ENCODE peak calls at places on chromosomes 16 and 17, in seven cellular contexts. T is IMR-90, J is endothelial cell of umbilical vein, D is H1, R is K562, B is GM12878, M is HepG2. E is an unnamed sample.

GRCh38 chr17:44005865-44006580 is 1.6 kb downstream of the NAGS start:
- DNase-seq in T (no peak), J (peak; percentile 48), D (peak; percentile 83), R (no peak), B (no peak), M (no peak), E (no peak)

GRCh38 chr17:58200024-58200633 is 7.6 kb downstream of the EPX start:
- DNase-seq in T (peak; percentile 36), J (peak; percentile 43), D (peak; percentile 89), R (peak; percentile 63), B (no peak), M (peak; percentile 52), E (peak; percentile 63)

GRCh38 chr16:11914759-11915643 is 755 bp downstream of the GSPT1 start:
- DNase-seq in T (peak; percentile 28), J (peak; percentile 11), D (peak; percentile 54), R (peak; percentile 77), B (no peak), M (no peak), E (no peak)

GRCh38 chr17:6392609-6393367 is 42.1 kb downstream of the AIPL1 start:
- DNase-seq in T (no peak), J (no peak), D (no peak), R (no peak), B (no peak), M (peak; percentile 94), E (no peak)

GRCh38 chr16:81214745-81215166 is 23.7 kb upstream of the BCO1 start:
- DNase-seq in T (peak; percentile 15), J (peak; percentile 10), D (peak; percentile 62), R (peak; percentile 47), B (no peak), M (peak; percentile 48), E (peak; percentile 37)

GRCh38 chr16:67301080-67301757 is 21.9 kb downstream of the PLEKHG4 start:
- DNase-seq in T (no peak), J (no peak), D (no peak), R (no peak), B (no peak), M (no peak), E (no peak)

GRCh38 chr16:50479771-50480170 is 68.4 kb upstream of the NKD1 start:
- DNase-seq in T (no peak), J (no peak), D (no peak), R (no peak), B (no peak), M (no peak), E (no peak)

GRCh38 chr17:40526668-40527067 is 25.2 kb upstream of the TNS4 start:
- DNase-seq in T (no peak), J (no peak), D (no peak), R (no peak), B (no peak), M (no peak), E (no peak)

GRCh38 chr16:66970775-66971725 is 10.0 kb downstream of the CES3 start:
- DNase-seq in T (peak; percentile 80), J (no peak), D (no peak), R (peak; percentile 44), B (no peak), M (no peak), E (no peak)

GRCh38 chr16:17420821-17421220 is 49.9 kb downstream of the XYLT1 start:
- DNase-seq in T (peak; percentile 39), J (no peak), D (no peak), R (no peak), B (no peak), M (no peak), E (no peak)

GRCh38 chr16:17424771-17425170 is 46.0 kb downstream of the XYLT1 start:
- DNase-seq in T (no peak), J (no peak), D (no peak), R (no peak), B (no peak), M (no peak), E (no peak)

GRCh38 chr16:17426451-17426850 is 44.3 kb downstream of the XYLT1 start:
- DNase-seq in T (no peak), J (no peak), D (no peak), R (no peak), B (no peak), M (no peak), E (no peak)

GRCh38 chr16:17419266-17419665 is 51.5 kb downstream of the XYLT1 start:
- DNase-seq in T (no peak), J (no peak), D (no peak), R (no peak), B (no peak), M (no peak), E (no peak)

DNA sequence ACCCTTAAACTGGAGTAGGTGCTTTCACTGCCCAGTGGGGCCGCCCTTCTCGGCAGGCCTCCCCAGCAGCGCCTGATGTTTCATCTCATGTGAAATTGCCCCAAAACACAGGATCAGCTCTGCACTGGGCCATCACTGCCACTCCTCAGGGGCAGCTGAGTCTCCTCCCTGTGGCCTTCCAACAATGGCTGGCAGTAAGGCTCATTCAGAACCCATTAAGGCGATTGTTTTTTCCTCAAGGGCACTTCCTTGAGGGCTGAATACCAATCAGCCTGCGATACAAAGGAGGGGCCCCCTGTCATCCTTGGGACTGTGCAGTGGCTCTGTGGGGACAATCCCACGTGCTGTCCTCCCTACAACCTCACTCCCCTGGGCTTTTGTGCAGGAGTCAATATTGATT is 47.6 kb downstream of the XYLT1 start:
- DNase-seq in T (no peak), J (no peak), D (peak; percentile 56), R (no peak), B (no peak), M (no peak), E (no peak)
- H4K20me1 ChIP-seq in T (no peaks in the 10 kb centered on the region), J (no peaks in the 10 kb centered on the region), D (no peaks in the 10 kb centered on the region), R (no peaks in the 10 kb centered on the region), B (no peaks in the 10 kb centered on the region), M (no peaks in the 10 kb centered on the region), E (no peaks in the 10 kb centered on the region)

GRCh38 chr17:41579484-41580243 is 7.0 kb downstream of the KRT14 start:
- DNase-seq in T (peak; percentile 54), J (peak; percentile 81), D (peak; percentile 98), R (peak; percentile 96), B (peak; percentile 21), M (peak; percentile 85), E (peak; percentile 82)
- TF ChIP-seq POLR2A in T (no peak), J (no peak), D (peak; percentile 75), R (no peak), B (no peak), M (no peak), E (peak; percentile 48)

DNA sequence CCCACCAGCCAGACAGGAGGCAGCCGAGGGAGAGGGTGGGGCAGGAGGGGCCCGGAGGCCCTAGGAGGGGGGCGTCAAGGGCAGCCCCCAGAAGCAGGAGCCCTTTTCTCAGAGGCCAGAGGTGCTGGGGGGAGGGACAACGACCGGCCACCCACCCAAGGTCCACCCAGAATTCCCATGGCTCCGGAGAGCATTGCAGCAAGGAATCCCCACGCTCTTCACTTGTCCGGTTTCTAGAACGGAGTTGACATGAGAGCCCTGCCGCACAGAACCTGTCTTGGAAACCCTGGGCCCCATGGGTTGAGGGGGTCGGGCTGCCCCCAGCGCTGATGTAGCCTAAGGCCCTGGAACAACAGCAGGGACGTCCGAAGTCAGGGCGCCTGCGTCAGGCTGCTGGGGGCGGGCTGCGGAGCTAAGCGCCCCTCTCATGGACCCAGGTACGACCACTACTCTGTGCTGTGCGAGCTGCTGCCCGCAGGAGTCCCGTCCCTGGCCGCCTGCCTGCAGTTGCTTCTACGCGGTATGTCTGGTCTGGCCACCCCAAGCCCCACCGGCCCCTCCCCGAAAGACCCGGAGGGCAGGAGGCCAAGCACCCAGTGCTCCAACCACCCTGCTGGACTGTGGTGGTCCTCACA is 11.2 kb downstream of the CYBC1 start:
- DNase-seq in T (no peak), J (no peak), D (no peak), R (no peak), B (no peak), M (no peak), E (no peak)
- H4K20me1 ChIP-seq in T (peaks cover 13% of the 10 kb centered on the region), J (no peaks in the 10 kb centered on the region), D (no peaks in the 10 kb centered on the region), R (no peaks in the 10 kb centered on the region), B (no peaks in the 10 kb centered on the region), M (no peaks in the 10 kb centered on the region), E (no peaks in the 10 kb centered on the region)

DNA sequence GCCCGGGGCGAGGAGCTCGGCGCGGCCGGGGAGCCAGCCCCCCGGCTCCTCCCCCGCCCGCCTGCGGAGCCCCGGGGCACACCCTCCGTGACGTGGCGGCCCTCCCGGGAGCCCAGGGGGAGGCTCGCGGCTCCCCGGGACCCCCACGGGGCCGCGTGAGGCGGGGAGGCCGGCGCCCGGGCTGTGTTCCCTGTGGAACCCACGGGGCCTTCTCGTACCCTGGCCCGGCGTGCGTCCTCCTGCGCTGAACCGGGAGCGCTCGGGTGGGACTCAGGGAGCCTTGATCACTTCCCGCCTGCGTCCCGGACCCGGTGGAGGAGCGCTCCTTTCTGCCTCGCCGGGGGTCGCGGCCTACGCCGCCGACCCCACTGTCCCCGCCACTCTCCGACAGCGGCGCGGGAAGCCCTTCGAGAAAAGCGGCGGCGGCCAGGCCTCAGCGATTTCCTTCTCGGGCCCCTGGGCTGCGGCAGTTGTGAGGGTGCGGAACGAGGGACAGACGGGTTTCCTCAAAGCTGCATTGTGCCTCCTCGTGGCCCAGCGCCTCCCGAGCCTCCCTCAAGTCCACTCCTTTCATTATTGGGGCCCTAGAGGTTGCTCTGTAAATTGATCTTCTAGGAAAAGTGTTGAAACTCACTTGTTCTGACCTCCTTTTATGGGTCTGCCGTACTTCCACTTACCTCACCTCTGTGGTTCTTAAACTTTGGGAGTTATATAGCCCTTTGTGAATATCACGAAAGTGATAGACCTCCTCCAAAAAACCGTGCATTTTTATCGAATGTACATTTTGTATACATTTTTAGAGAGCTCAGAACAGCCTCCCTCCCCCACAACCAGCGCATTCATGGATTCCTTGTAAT is 597 bp downstream of the LIG3 start:
- DNase-seq in T (peak; percentile 80), J (peak; percentile 80), D (peak; percentile 72), R (peak; percentile 97), B (peak; percentile 27), M (peak; percentile 83), E (peak; percentile 56)
- TF ChIP-seq POLR2A in T (peak; percentile 77), J (peak; percentile 80), D (peak; percentile 80), R (peak; percentile 59), B (peak; percentile 77), M (peak; percentile 29), E (no peak)

GRCh38 chr17:77399319-77399959 is 258.7 kb downstream of the SEC14L1 start:
- DNase-seq in T (no peak), J (no peak), D (no peak), R (no peak), B (no peak), M (no peak), E (no peak)
- H4K20me1 ChIP-seq in T (peaks cover 79% of the 10 kb centered on the region), J (no peaks in the 10 kb centered on the region), D (peaks cover 16% of the 10 kb centered on the region), R (peaks cover 32% of the 10 kb centered on the region), B (no peaks in the 10 kb centered on the region), M (peaks cover 54% of the 10 kb centered on the region), E (no peaks in the 10 kb centered on the region)

GRCh38 chr17:32141690-32142037 is 638 bp upstream of the RHOT1 start:
- DNase-seq in T (no peak), J (no peak), D (no peak), R (no peak), B (no peak), M (no peak), E (no peak)

GRCh38 chr17:32142038-32142856 is at the start of gene RHOT1:
- DNase-seq in T (peak; percentile 90), J (peak; percentile 83), D (peak; percentile 88), R (peak; percentile 65), B (peak; percentile 36), M (peak; percentile 73), E (peak; percentile 67)

DNA sequence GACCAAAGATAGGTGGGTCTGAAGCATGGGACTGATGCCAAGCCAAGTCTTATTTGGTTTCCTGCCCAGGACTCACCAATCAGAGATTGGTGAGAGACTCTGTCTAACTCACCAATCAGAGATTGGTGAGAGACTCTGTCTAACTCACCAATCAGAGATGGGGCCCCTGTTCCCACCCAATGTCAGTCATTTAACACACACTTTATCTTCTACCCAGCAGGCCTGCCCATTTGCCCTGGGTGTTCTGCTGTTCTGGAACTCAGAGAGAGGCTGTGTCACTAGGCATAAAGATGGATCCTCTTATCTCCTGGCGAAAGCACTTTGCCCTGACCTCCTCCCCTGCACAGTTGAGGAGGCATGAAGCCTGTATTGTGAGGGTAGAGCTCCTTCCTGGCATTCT is 5.4 kb upstream of the RHOT1 start:
- DNase-seq in T (no peak), J (no peak), D (no peak), R (no peak), B (no peak), M (no peak), E (no peak)
- TF ChIP-seq POLR2A in T (no peak), J (no peak), D (no peak), R (no peak), B (no peak), M (no peak), E (no peak)